ENCODE peak calls at places on chromosomes 1 and 21, in seven cellular contexts. A is astrocyte of the spinal cord, J is PC-3, Y is T1000, S is HS-5, Z is immature natural killer cell, H is GM06990. B is an unnamed sample.

GRCh38 chr1:214558002-214558770 is 6.8 kb upstream of the PTPN14 start:
- DNase-seq in A (peak; percentile 83), Y (no peak), H (no peak), J (peak; percentile 70), S (no peak), Z (no peak), B (no peak)

GRCh38 chr1:92441316-92442311 is 45.1 kb downstream of the GFI1 start:
- DNase-seq in S (no peak), J (no peak), Y (no peak), A (no peak), H (no peak), Z (no peak), B (no peak)

GRCh38 chr1:81921851-81922462 is 121.2 kb downstream of the ADGRL2 start:
- DNase-seq in J (no peak), Y (no peak), S (no peak), H (no peak), Z (no peak), A (no peak), B (no peak)

GRCh38 chr21:41615613-41616012 is 107.7 kb upstream of the TMPRSS2 start:
- DNase-seq in Y (peak; percentile 24), J (peak; percentile 59), A (peak; percentile 97), S (peak; percentile 80), Z (no peak), H (no peak), B (no peak)

GRCh38 chr1:61818992-61819391 is 76.7 kb downstream of the PATJ start:
- DNase-seq in S (no peak), A (no peak), H (no peak), Z (no peak), J (no peak), Y (no peak), B (no peak)

GRCh38 chr21:35543746-35544145 is 494.6 kb upstream of the RUNX1 start:
- DNase-seq in Z (no peak), J (no peak), S (no peak), A (no peak), H (no peak), Y (no peak), B (no peak)

GRCh38 chr1:167808104-167808503 is 86.3 kb downstream of the MPZL1 start:
- DNase-seq in S (no peak), Z (no peak), Y (no peak), J (no peak), H (no peak), A (no peak), B (no peak)

GRCh38 chr1:25890249-25891034 is 14.9 kb upstream of the PAQR7 start:
- DNase-seq in J (peak; percentile 97), Y (no peak), H (no peak), S (no peak), A (peak; percentile 63), Z (no peak), B (no peak)

GRCh38 chr1:233389169-233389568 is 61.6 kb downstream of the MAP3K21 start:
- DNase-seq in S (no peak), A (no peak), Y (no peak), J (peak; percentile 23), H (no peak), Z (no peak), B (no peak)

GRCh38 chr1:94315552-94316116 is 78.2 kb upstream of the ARHGAP29 start:
- DNase-seq in J (no peak), Z (no peak), Y (no peak), H (no peak), A (no peak), S (no peak), B (no peak)

GRCh38 chr1:80217377-80217986 is 1211.0 kb upstream of the ADGRL4 start:
- DNase-seq in Y (no peak), S (peak; percentile 46), J (peak; percentile 73), A (peak; percentile 73), H (no peak), Z (no peak), B (no peak)

GRCh38 chr1:6603424-6603850 is 768 bp upstream of the KLHL21 start:
- DNase-seq in J (peak; percentile 62), A (peak; percentile 89), H (peak; percentile 67), Z (peak; percentile 77), Y (peak; percentile 60), S (no peak), B (peak; percentile 63)

GRCh38 chr1:45687753-45688737 is at the start of gene TMEM69:
- DNase-seq in S (peak; percentile 86), J (peak; percentile 84), Y (peak; percentile 79), H (peak; percentile 87), A (peak; percentile 92), Z (peak; percentile 85), B (peak; percentile 85)

GRCh38 chr1:93443456-93443855 is 4.5 kb upstream of the FNBP1L start:
- DNase-seq in H (no peak), Z (no peak), A (no peak), J (no peak), Y (no peak), S (no peak), B (no peak)